ENCODE peak calls at places on chromosomes 13 and 19, in four cellular contexts. One of them, this sample, is unnamed.

GRCh38 chr19:49520705-49521319 is 7.0 kb upstream of the RCN3 start:
- DNase-seq in HepG2: no peak
- DNase-seq in GM12878: no peak
- DNase-seq in K562: no peak
- DNase-seq in this sample: no peak

GRCh38 chr19:45568732-45569131 is 15.9 kb downstream of the OPA3 start:
- DNase-seq in HepG2: no peak
- DNase-seq in GM12878: no peak
- DNase-seq in K562: no peak
- DNase-seq in this sample: no peak

GRCh38 chr13:22665531-22665930 is 515.2 kb upstream of the SGCG start:
- DNase-seq in K562: no peak
- DNase-seq in GM12878: no peak
- DNase-seq in HepG2: no peak
- DNase-seq in this sample: no peak

GRCh38 chr19:11269408-11269807 is 7.1 kb upstream of the DOCK6 start:
- DNase-seq in K562: peak
- DNase-seq in GM12878: no peak
- DNase-seq in HepG2: no peak
- DNase-seq in this sample: no peak

GRCh38 chr19:53102701-53103140 is 501 bp downstream of the ZNF160 start:
- DNase-seq in GM12878: no peak
- DNase-seq in HepG2: no peak
- DNase-seq in K562: peak
- DNase-seq in this sample: no peak

GRCh38 chr13:96460571-96460970 is 370.7 kb downstream of the HS6ST3 start:
- DNase-seq in HepG2: no peak
- DNase-seq in GM12878: no peak
- DNase-seq in K562: no peak
- DNase-seq in this sample: no peak

GRCh38 chr13:61255035-61255796 is 160.4 kb downstream of the PCDH20 start:
- DNase-seq in K562: no peak
- DNase-seq in GM12878: no peak
- DNase-seq in HepG2: peak
- DNase-seq in this sample: peak

GRCh38 chr19:17035842-17036424 is 9.3 kb upstream of the CPAMD8 start:
- DNase-seq in HepG2: no peak
- DNase-seq in K562: peak
- DNase-seq in GM12878: no peak
- DNase-seq in this sample: no peak

GRCh38 chr19:44847144-44848035 is 1.3 kb downstream of the NECTIN2 start:
- DNase-seq in HepG2: peak
- DNase-seq in K562: peak
- DNase-seq in GM12878: no peak
- DNase-seq in this sample: no peak

GRCh38 chr19:12804051-12804450 is 2.2 kb downstream of the THSD8 start:
- DNase-seq in HepG2: no peak
- DNase-seq in K562: no peak
- DNase-seq in GM12878: no peak
- DNase-seq in this sample: no peak

GRCh38 chr19:14412436-14413071 is 6.6 kb downstream of the DDX39A start:
- DNase-seq in HepG2: no peak
- DNase-seq in K562: peak
- DNase-seq in GM12878: no peak
- DNase-seq in this sample: no peak

GRCh38 chr19:40716031-40716654 is 543 bp downstream of the COQ8B start:
- DNase-seq in GM12878: peak
- DNase-seq in K562: peak
- DNase-seq in HepG2: no peak
- DNase-seq in this sample: no peak

GRCh38 chr19:31583148-31583547 is 233.9 kb upstream of the TSHZ3 start:
- DNase-seq in GM12878: no peak
- DNase-seq in K562: no peak
- DNase-seq in HepG2: no peak
- DNase-seq in this sample: no peak

GRCh38 chr13:31859546-31859945 is 120.2 kb downstream of the RXFP2 start:
- DNase-seq in K562: no peak
- DNase-seq in HepG2: no peak
- DNase-seq in GM12878: no peak
- DNase-seq in this sample: no peak

GRCh38 chr19:42846597-42846996 is 32.9 kb downstream of the PSG1 start:
- DNase-seq in HepG2: no peak
- DNase-seq in K562: no peak
- DNase-seq in GM12878: no peak
- DNase-seq in this sample: no peak

GRCh38 chr13:62829476-62829875 is 1413.8 kb upstream of the PCDH20 start:
- DNase-seq in GM12878: no peak
- DNase-seq in K562: no peak
- DNase-seq in HepG2: no peak
- DNase-seq in this sample: no peak

GRCh38 chr13:114034481-114034891 is 60.6 kb upstream of the C13orf46 start:
- DNase-seq in GM12878: no peak
- DNase-seq in HepG2: no peak
- DNase-seq in K562: no peak
- DNase-seq in this sample: no peak

GRCh38 chr19:40262422-40262821 is 22.7 kb downstream of the AKT2 start:
- DNase-seq in GM12878: no peak
- DNase-seq in HepG2: no peak
- DNase-seq in K562: no peak
- DNase-seq in this sample: no peak

GRCh38 chr13:102718746-102719145 is 23.9 kb upstream of the METTL21C start:
- DNase-seq in GM12878: no peak
- DNase-seq in HepG2: no peak
- DNase-seq in K562: no peak
- DNase-seq in this sample: no peak

GRCh38 chr19:51103811-51104470 is 4.3 kb downstream of the CTU1 start:
- DNase-seq in GM12878: no peak
- DNase-seq in HepG2: no peak
- DNase-seq in K562: no peak
- DNase-seq in this sample: no peak

GRCh38 chr19:5165697-5166019 is 175.0 kb downstream of the PTPRS start:
- DNase-seq in GM12878: no peak
- DNase-seq in HepG2: no peak
- DNase-seq in K562: peak
- DNase-seq in this sample: no peak

GRCh38 chr19:42032428-42032827 is 37.6 kb downstream of the GRIK5 start:
- DNase-seq in GM12878: no peak
- DNase-seq in K562: no peak
- DNase-seq in HepG2: no peak
- DNase-seq in this sample: peak

GRCh38 chr13:112510987-112511715 is 76.8 kb downstream of the TUBGCP3 start:
- DNase-seq in GM12878: no peak
- DNase-seq in K562: no peak
- DNase-seq in HepG2: no peak
- DNase-seq in this sample: no peak

GRCh38 chr13:98142427-98143156 is at the start of gene FARP1:
- DNase-seq in K562: peak
- DNase-seq in HepG2: peak
- DNase-seq in GM12878: no peak
- DNase-seq in this sample: peak

GRCh38 chr13:40087021-40088002 is 431.9 kb downstream of the COG6 start:
- DNase-seq in K562: no peak
- DNase-seq in GM12878: no peak
- DNase-seq in HepG2: peak
- DNase-seq in this sample: no peak

GRCh38 chr19:47729468-47729798 is 15.9 kb upstream of the NOP53 start:
- DNase-seq in K562: peak
- DNase-seq in HepG2: no peak
- DNase-seq in GM12878: no peak
- DNase-seq in this sample: no peak

GRCh38 chr19:12773571-12773970 is 1.8 kb downstream of the HOOK2 start:
- DNase-seq in GM12878: no peak
- DNase-seq in HepG2: no peak
- DNase-seq in K562: no peak
- DNase-seq in this sample: no peak

DNA sequence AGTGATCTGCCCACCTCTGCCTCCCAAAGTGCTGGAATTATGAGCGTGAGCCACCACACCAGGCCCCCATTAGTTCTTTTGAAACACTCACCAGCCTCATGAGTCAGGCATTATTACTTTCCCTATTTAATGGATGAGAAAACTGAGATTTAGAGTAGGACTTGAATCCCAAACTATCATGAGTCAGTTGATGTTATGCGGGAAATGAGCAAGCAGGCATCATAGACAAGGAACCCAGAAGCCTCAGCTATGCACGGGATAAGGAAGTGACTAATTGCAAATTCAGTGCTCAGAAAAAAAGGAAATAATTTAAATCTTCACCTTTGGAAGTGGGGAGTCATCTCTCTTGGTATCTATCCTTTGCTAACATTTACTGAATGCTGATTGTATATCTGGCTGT is 217.5 kb downstream of the ABCC4 start:
- DNase-seq in K562: no peak
- DNase-seq in GM12878: no peak
- DNase-seq in HepG2: no peak
- DNase-seq in this sample: no peak
- TF ChIP-seq TARDBP in K562: no peak
- TF ChIP-seq TARDBP in GM12878: no peak
- TF ChIP-seq TARDBP in HepG2: no peak
- TF ChIP-seq TARDBP in this sample: no peak

GRCh38 chr13:44912617-44913016 is 76.7 kb downstream of the NUFIP1 start:
- DNase-seq in GM12878: no peak
- DNase-seq in K562: no peak
- DNase-seq in HepG2: no peak
- DNase-seq in this sample: no peak
- TF ChIP-seq BHLHE40 in GM12878: no peak
- TF ChIP-seq BHLHE40 in K562: no peak
- TF ChIP-seq BHLHE40 in HepG2: no peak
- TF ChIP-seq BHLHE40 in this sample: no peak

GRCh38 chr19:8251025-8251472 is 41.9 kb downstream of the CERS4 start:
- DNase-seq in HepG2: no peak
- DNase-seq in GM12878: no peak
- DNase-seq in K562: no peak
- DNase-seq in this sample: no peak
- TF ChIP-seq TARDBP in HepG2: no peak
- TF ChIP-seq TARDBP in GM12878: no peak
- TF ChIP-seq TARDBP in K562: no peak
- TF ChIP-seq TARDBP in this sample: no peak

GRCh38 chr19:18069383-18069782 is 17.4 kb downstream of the IL12RB1 start:
- DNase-seq in GM12878: no peak
- DNase-seq in K562: no peak
- DNase-seq in HepG2: no peak
- DNase-seq in this sample: no peak

GRCh38 chr19:18073197-18073596 is 13.5 kb downstream of the IL12RB1 start:
- DNase-seq in K562: no peak
- DNase-seq in GM12878: no peak
- DNase-seq in HepG2: no peak
- DNase-seq in this sample: no peak

GRCh38 chr19:18070181-18070580 is 16.6 kb downstream of the IL12RB1 start:
- DNase-seq in K562: no peak
- DNase-seq in HepG2: no peak
- DNase-seq in GM12878: no peak
- DNase-seq in this sample: no peak

GRCh38 chr19:18072335-18072734 is 14.4 kb downstream of the IL12RB1 start:
- DNase-seq in K562: no peak
- DNase-seq in HepG2: no peak
- DNase-seq in GM12878: no peak
- DNase-seq in this sample: no peak

GRCh38 chr19:18074192-18074591 is 12.5 kb downstream of the IL12RB1 start:
- DNase-seq in K562: no peak
- DNase-seq in GM12878: no peak
- DNase-seq in HepG2: peak
- DNase-seq in this sample: no peak
- TF ChIP-seq BHLHE40 in K562: no peak
- TF ChIP-seq BHLHE40 in GM12878: no peak
- TF ChIP-seq BHLHE40 in HepG2: no peak
- TF ChIP-seq BHLHE40 in this sample: no peak

GRCh38 chr13:100438059-100438788 is 150.4 kb downstream of the GGACT start:
- DNase-seq in HepG2: no peak
- DNase-seq in K562: no peak
- DNase-seq in GM12878: no peak
- DNase-seq in this sample: no peak

GRCh38 chr13:100439247-100439955 is 149.2 kb downstream of the GGACT start:
- DNase-seq in GM12878: no peak
- DNase-seq in K562: no peak
- DNase-seq in HepG2: no peak
- DNase-seq in this sample: no peak

GRCh38 chr13:100434010-100434763 is 154.4 kb downstream of the GGACT start:
- DNase-seq in GM12878: peak
- DNase-seq in K562: no peak
- DNase-seq in HepG2: peak
- DNase-seq in this sample: no peak

GRCh38 chr13:100433475-100433874 is 155.1 kb downstream of the GGACT start:
- DNase-seq in HepG2: no peak
- DNase-seq in K562: no peak
- DNase-seq in GM12878: no peak
- DNase-seq in this sample: no peak

DNA sequence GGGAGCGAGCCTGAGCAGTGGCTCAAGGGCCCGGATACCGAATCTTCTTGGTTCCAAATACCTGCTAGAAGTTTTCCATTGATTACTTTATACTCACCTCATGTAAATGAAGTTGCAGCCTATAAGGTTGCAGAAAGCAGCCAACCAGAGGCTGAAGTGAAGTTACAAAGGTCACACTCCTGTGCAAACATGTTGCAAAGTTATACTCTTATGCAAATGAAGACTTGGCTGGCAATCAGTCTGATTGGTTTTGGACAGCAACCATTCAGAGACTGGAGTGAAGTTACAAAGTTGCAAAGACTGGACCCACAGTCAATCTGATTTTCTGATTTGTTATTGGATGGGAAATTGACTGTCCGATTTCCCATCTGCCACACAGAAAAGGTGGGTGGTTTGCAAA is 152.5 kb downstream of the GGACT start:
- DNase-seq in GM12878: no peak
- DNase-seq in HepG2: peak
- DNase-seq in K562: no peak
- DNase-seq in this sample: no peak
- TF ChIP-seq TARDBP in GM12878: no peak
- TF ChIP-seq TARDBP in HepG2: no peak
- TF ChIP-seq TARDBP in K562: no peak
- TF ChIP-seq TARDBP in this sample: no peak

DNA sequence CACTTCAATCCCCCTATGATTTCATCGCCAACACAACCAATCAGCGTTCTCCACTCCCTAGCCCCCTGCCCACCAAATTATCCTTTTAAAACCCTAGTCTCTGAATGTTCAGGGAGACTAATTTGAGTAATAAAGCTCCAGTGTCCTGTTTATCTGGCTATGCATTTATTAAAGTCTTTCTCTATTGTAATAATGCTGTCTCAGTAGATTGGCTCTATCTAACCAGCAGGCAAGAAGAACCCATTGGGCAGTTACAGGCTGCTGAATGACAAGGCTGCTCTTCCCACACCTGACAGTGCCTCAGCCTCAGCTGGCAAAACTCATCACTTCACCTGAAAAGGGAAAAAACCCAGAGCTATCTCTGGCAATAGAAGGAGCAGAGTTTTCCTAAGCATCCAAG is 20.2 kb upstream of the CHST8 start:
- DNase-seq in K562: no peak
- DNase-seq in GM12878: no peak
- DNase-seq in HepG2: no peak
- DNase-seq in this sample: no peak
- TF ChIP-seq BHLHE40 in K562: no peak
- TF ChIP-seq BHLHE40 in GM12878: no peak
- TF ChIP-seq BHLHE40 in HepG2: no peak
- TF ChIP-seq BHLHE40 in this sample: no peak

GRCh38 chr19:54138777-54139256 is 1.3 kb downstream of the CNOT3 start:
- DNase-seq in GM12878: no peak
- DNase-seq in K562: no peak
- DNase-seq in HepG2: no peak
- DNase-seq in this sample: no peak
- TF ChIP-seq TARDBP in GM12878: no peak
- TF ChIP-seq TARDBP in K562: no peak
- TF ChIP-seq TARDBP in HepG2: no peak
- TF ChIP-seq TARDBP in this sample: no peak

GRCh38 chr19:30227661-30228112 is 144.5 kb upstream of the ZNF536 start:
- DNase-seq in K562: peak
- DNase-seq in HepG2: peak
- DNase-seq in GM12878: no peak
- DNase-seq in this sample: peak
- TF ChIP-seq BHLHE40 in K562: no peak
- TF ChIP-seq BHLHE40 in HepG2: no peak
- TF ChIP-seq BHLHE40 in GM12878: no peak
- TF ChIP-seq BHLHE40 in this sample: no peak

This sample was measured in HEK293T.